ENCODE peak calls at places on chromosomes 5 and 9, in five cellular contexts. One of them, this sample, is unnamed.

GRCh38 chr5:124401247-124402143 is 344.9 kb downstream of the ZNF608 start:
- DNase-seq in stomach: no peak
- DNase-seq in stimulated activated CD8-positive, alpha-beta memory T cell treated with anti-CD3 and anti-CD28 coated beads, Interleukin-15, amount 100 ng/mL, for 1 hour: no peak
- DNase-seq in colonic mucosa: no peak
- DNase-seq in fibroblast of lung: no peak
- DNase-seq in this sample: no peak

GRCh38 chr9:19154135-19154612 is 26.9 kb upstream of the PLIN2 start:
- DNase-seq in stomach: no peak
- DNase-seq in stimulated activated CD8-positive, alpha-beta memory T cell treated with anti-CD3 and anti-CD28 coated beads, Interleukin-15, amount 100 ng/mL, for 1 hour: no peak
- DNase-seq in colonic mucosa: no peak
- DNase-seq in fibroblast of lung: peak
- DNase-seq in this sample: peak

GRCh38 chr9:38293022-38293421 is 99.5 kb upstream of the ALDH1B1 start:
- DNase-seq in stomach: no peak
- DNase-seq in stimulated activated CD8-positive, alpha-beta memory T cell treated with anti-CD3 and anti-CD28 coated beads, Interleukin-15, amount 100 ng/mL, for 1 hour: no peak
- DNase-seq in colonic mucosa: no peak
- DNase-seq in fibroblast of lung: no peak
- DNase-seq in this sample: no peak

GRCh38 chr5:112604741-112605390 is 132.8 kb upstream of the APC start:
- DNase-seq in stomach: no peak
- DNase-seq in stimulated activated CD8-positive, alpha-beta memory T cell treated with anti-CD3 and anti-CD28 coated beads, Interleukin-15, amount 100 ng/mL, for 1 hour: no peak
- DNase-seq in colonic mucosa: peak
- DNase-seq in fibroblast of lung: no peak
- DNase-seq in this sample: no peak

GRCh38 chr5:115453391-115454095 is 91.0 kb downstream of the FEM1C start:
- DNase-seq in stomach: peak
- DNase-seq in stimulated activated CD8-positive, alpha-beta memory T cell treated with anti-CD3 and anti-CD28 coated beads, Interleukin-15, amount 100 ng/mL, for 1 hour: no peak
- DNase-seq in colonic mucosa: no peak
- DNase-seq in fibroblast of lung: no peak
- DNase-seq in this sample: no peak

GRCh38 chr5:9765421-9765820 is 135.3 kb upstream of the TAS2R1 start:
- DNase-seq in stomach: no peak
- DNase-seq in stimulated activated CD8-positive, alpha-beta memory T cell treated with anti-CD3 and anti-CD28 coated beads, Interleukin-15, amount 100 ng/mL, for 1 hour: no peak
- DNase-seq in colonic mucosa: no peak
- DNase-seq in fibroblast of lung: peak
- DNase-seq in this sample: no peak

GRCh38 chr9:37593877-37594448 is 1.6 kb upstream of the TOMM5 start:
- DNase-seq in stomach: no peak
- DNase-seq in stimulated activated CD8-positive, alpha-beta memory T cell treated with anti-CD3 and anti-CD28 coated beads, Interleukin-15, amount 100 ng/mL, for 1 hour: no peak
- DNase-seq in colonic mucosa: no peak
- DNase-seq in fibroblast of lung: no peak
- DNase-seq in this sample: no peak

GRCh38 chr5:1013948-1014301 is 5.3 kb downstream of the NKD2 start:
- DNase-seq in stomach: no peak
- DNase-seq in stimulated activated CD8-positive, alpha-beta memory T cell treated with anti-CD3 and anti-CD28 coated beads, Interleukin-15, amount 100 ng/mL, for 1 hour: no peak
- DNase-seq in colonic mucosa: no peak
- DNase-seq in fibroblast of lung: no peak
- DNase-seq in this sample: no peak

GRCh38 chr9:2281031-2281802 is 266.1 kb downstream of the SMARCA2 start:
- DNase-seq in stomach: no peak
- DNase-seq in stimulated activated CD8-positive, alpha-beta memory T cell treated with anti-CD3 and anti-CD28 coated beads, Interleukin-15, amount 100 ng/mL, for 1 hour: no peak
- DNase-seq in colonic mucosa: no peak
- DNase-seq in fibroblast of lung: no peak
- DNase-seq in this sample: no peak

GRCh38 chr9:113803811-113804589 is 72.1 kb upstream of the ZNF618 start:
- DNase-seq in stomach: no peak
- DNase-seq in stimulated activated CD8-positive, alpha-beta memory T cell treated with anti-CD3 and anti-CD28 coated beads, Interleukin-15, amount 100 ng/mL, for 1 hour: no peak
- DNase-seq in colonic mucosa: no peak
- DNase-seq in fibroblast of lung: no peak
- DNase-seq in this sample: no peak

This sample was measured in suprapubic skin.